ENCODE peak calls at places on chromosomes 5 and 9, in nine cellular contexts. One of them, this sample, is unnamed.

GRCh38 chr5:125113328-125113727 is 366.9 kb upstream of the ZNF608 start:
- DNase-seq in aorta: no peak
- DNase-seq in NAMALWA: peak; percentile 9
- DNase-seq in dorsolateral prefrontal cortex: no peak
- DNase-seq in NCI-H1436 treated with DMSO at 0.1 percent for 48 hours: no peak
- DNase-seq in OCI-M1: no peak
- DNase-seq in activated T-helper 9 cell treated with anti-CD3 and anti-CD28 coated beads, Interleukin-2, amount 50 U/mL, for 16 hours: no peak
- DNase-seq in mucosa of descending colon: no peak
- DNase-seq in NCI-H2171 treated with DMSO at 0.1 percent for 48 hours: no peak
- DNase-seq in this sample: no peak

GRCh38 chr9:6944093-6944551 is 186.3 kb downstream of the KDM4C start:
- DNase-seq in aorta: no peak
- DNase-seq in NAMALWA: no peak
- DNase-seq in dorsolateral prefrontal cortex: no peak
- DNase-seq in NCI-H1436 treated with DMSO at 0.1 percent for 48 hours: no peak
- DNase-seq in OCI-M1: peak; percentile 95
- DNase-seq in activated T-helper 9 cell treated with anti-CD3 and anti-CD28 coated beads, Interleukin-2, amount 50 U/mL, for 16 hours: no peak
- DNase-seq in mucosa of descending colon: no peak
- DNase-seq in NCI-H2171 treated with DMSO at 0.1 percent for 48 hours: peak; percentile 9
- DNase-seq in this sample: no peak

GRCh38 chr9:112421771-112422222 is 41.9 kb downstream of the HSDL2 start:
- DNase-seq in aorta: no peak
- DNase-seq in NAMALWA: no peak
- DNase-seq in dorsolateral prefrontal cortex: no peak
- DNase-seq in NCI-H1436 treated with DMSO at 0.1 percent for 48 hours: no peak
- DNase-seq in OCI-M1: peak; percentile 63
- DNase-seq in activated T-helper 9 cell treated with anti-CD3 and anti-CD28 coated beads, Interleukin-2, amount 50 U/mL, for 16 hours: no peak
- DNase-seq in mucosa of descending colon: no peak
- DNase-seq in NCI-H2171 treated with DMSO at 0.1 percent for 48 hours: no peak
- DNase-seq in this sample: no peak

GRCh38 chr9:18923167-18923566 is 109.8 kb downstream of the SAXO1 start:
- DNase-seq in aorta: no peak
- DNase-seq in NAMALWA: no peak
- DNase-seq in dorsolateral prefrontal cortex: no peak
- DNase-seq in NCI-H1436 treated with DMSO at 0.1 percent for 48 hours: no peak
- DNase-seq in OCI-M1: no peak
- DNase-seq in activated T-helper 9 cell treated with anti-CD3 and anti-CD28 coated beads, Interleukin-2, amount 50 U/mL, for 16 hours: no peak
- DNase-seq in mucosa of descending colon: no peak
- DNase-seq in NCI-H2171 treated with DMSO at 0.1 percent for 48 hours: no peak
- DNase-seq in this sample: no peak

GRCh38 chr5:54761213-54761701 is 224.1 kb downstream of the ESM1 start:
- DNase-seq in aorta: no peak
- DNase-seq in NAMALWA: no peak
- DNase-seq in dorsolateral prefrontal cortex: no peak
- DNase-seq in NCI-H1436 treated with DMSO at 0.1 percent for 48 hours: no peak
- DNase-seq in OCI-M1: no peak
- DNase-seq in activated T-helper 9 cell treated with anti-CD3 and anti-CD28 coated beads, Interleukin-2, amount 50 U/mL, for 16 hours: no peak
- DNase-seq in mucosa of descending colon: no peak
- DNase-seq in NCI-H2171 treated with DMSO at 0.1 percent for 48 hours: no peak
- DNase-seq in this sample: no peak

GRCh38 chr5:170496629-170497028 is 7.2 kb upstream of the KCNIP1 start:
- DNase-seq in aorta: no peak
- DNase-seq in NAMALWA: no peak
- DNase-seq in dorsolateral prefrontal cortex: no peak
- DNase-seq in NCI-H1436 treated with DMSO at 0.1 percent for 48 hours: no peak
- DNase-seq in OCI-M1: no peak
- DNase-seq in activated T-helper 9 cell treated with anti-CD3 and anti-CD28 coated beads, Interleukin-2, amount 50 U/mL, for 16 hours: no peak
- DNase-seq in mucosa of descending colon: no peak
- DNase-seq in NCI-H2171 treated with DMSO at 0.1 percent for 48 hours: no peak
- DNase-seq in this sample: no peak

GRCh38 chr9:16352791-16353401 is 517.6 kb downstream of the BNC2 start:
- DNase-seq in aorta: no peak
- DNase-seq in NAMALWA: no peak
- DNase-seq in dorsolateral prefrontal cortex: no peak
- DNase-seq in NCI-H1436 treated with DMSO at 0.1 percent for 48 hours: no peak
- DNase-seq in OCI-M1: no peak
- DNase-seq in activated T-helper 9 cell treated with anti-CD3 and anti-CD28 coated beads, Interleukin-2, amount 50 U/mL, for 16 hours: no peak
- DNase-seq in mucosa of descending colon: no peak
- DNase-seq in NCI-H2171 treated with DMSO at 0.1 percent for 48 hours: peak; percentile 1
- DNase-seq in this sample: no peak

GRCh38 chr9:14321517-14322125 is 7.7 kb upstream of the NFIB start:
- DNase-seq in aorta: no peak
- DNase-seq in NAMALWA: peak; percentile 40
- DNase-seq in dorsolateral prefrontal cortex: no peak
- DNase-seq in NCI-H1436 treated with DMSO at 0.1 percent for 48 hours: no peak
- DNase-seq in OCI-M1: no peak
- DNase-seq in activated T-helper 9 cell treated with anti-CD3 and anti-CD28 coated beads, Interleukin-2, amount 50 U/mL, for 16 hours: no peak
- DNase-seq in mucosa of descending colon: no peak
- DNase-seq in NCI-H2171 treated with DMSO at 0.1 percent for 48 hours: peak; percentile 57
- DNase-seq in this sample: no peak

GRCh38 chr9:71704806-71705205 is 63.5 kb downstream of the CEMIP2 start:
- DNase-seq in aorta: no peak
- DNase-seq in NAMALWA: no peak
- DNase-seq in dorsolateral prefrontal cortex: no peak
- DNase-seq in NCI-H1436 treated with DMSO at 0.1 percent for 48 hours: no peak
- DNase-seq in OCI-M1: no peak
- DNase-seq in activated T-helper 9 cell treated with anti-CD3 and anti-CD28 coated beads, Interleukin-2, amount 50 U/mL, for 16 hours: no peak
- DNase-seq in mucosa of descending colon: no peak
- DNase-seq in NCI-H2171 treated with DMSO at 0.1 percent for 48 hours: no peak
- DNase-seq in this sample: no peak

GRCh38 chr5:178292826-178293205 is 60.2 kb upstream of the PHYKPL start:
- DNase-seq in aorta: peak; percentile 12
- DNase-seq in NAMALWA: no peak
- DNase-seq in dorsolateral prefrontal cortex: no peak
- DNase-seq in NCI-H1436 treated with DMSO at 0.1 percent for 48 hours: no peak
- DNase-seq in OCI-M1: no peak
- DNase-seq in activated T-helper 9 cell treated with anti-CD3 and anti-CD28 coated beads, Interleukin-2, amount 50 U/mL, for 16 hours: no peak
- DNase-seq in mucosa of descending colon: no peak
- DNase-seq in NCI-H2171 treated with DMSO at 0.1 percent for 48 hours: no peak
- DNase-seq in this sample: no peak

GRCh38 chr5:17217421-17218352 is at the start of gene BASP1:
- DNase-seq in aorta: peak; percentile 92
- DNase-seq in NAMALWA: peak; percentile 33
- DNase-seq in dorsolateral prefrontal cortex: no peak
- DNase-seq in NCI-H1436 treated with DMSO at 0.1 percent for 48 hours: no peak
- DNase-seq in OCI-M1: peak; percentile 22
- DNase-seq in activated T-helper 9 cell treated with anti-CD3 and anti-CD28 coated beads, Interleukin-2, amount 50 U/mL, for 16 hours: no peak
- DNase-seq in mucosa of descending colon: peak; percentile 87
- DNase-seq in NCI-H2171 treated with DMSO at 0.1 percent for 48 hours: peak; percentile 83
- DNase-seq in this sample: no peak

GRCh38 chr5:80565330-80565729 is 4.8 kb downstream of the ANKRD34B start:
- DNase-seq in aorta: no peak
- DNase-seq in NAMALWA: no peak
- DNase-seq in dorsolateral prefrontal cortex: no peak
- DNase-seq in NCI-H1436 treated with DMSO at 0.1 percent for 48 hours: no peak
- DNase-seq in OCI-M1: no peak
- DNase-seq in activated T-helper 9 cell treated with anti-CD3 and anti-CD28 coated beads, Interleukin-2, amount 50 U/mL, for 16 hours: no peak
- DNase-seq in mucosa of descending colon: no peak
- DNase-seq in NCI-H2171 treated with DMSO at 0.1 percent for 48 hours: no peak
- DNase-seq in this sample: no peak

GRCh38 chr5:169181785-169182184 is 119.2 kb downstream of the SLIT3 start:
- DNase-seq in aorta: no peak
- DNase-seq in NAMALWA: no peak
- DNase-seq in dorsolateral prefrontal cortex: no peak
- DNase-seq in NCI-H1436 treated with DMSO at 0.1 percent for 48 hours: no peak
- DNase-seq in OCI-M1: no peak
- DNase-seq in activated T-helper 9 cell treated with anti-CD3 and anti-CD28 coated beads, Interleukin-2, amount 50 U/mL, for 16 hours: no peak
- DNase-seq in mucosa of descending colon: no peak
- DNase-seq in NCI-H2171 treated with DMSO at 0.1 percent for 48 hours: no peak
- DNase-seq in this sample: no peak

GRCh38 chr5:139543423-139543991 is 17.6 kb upstream of the UBE2D2 start:
- DNase-seq in aorta: peak; percentile 84
- DNase-seq in NAMALWA: peak; percentile 84
- DNase-seq in dorsolateral prefrontal cortex: peak; percentile 51
- DNase-seq in NCI-H1436 treated with DMSO at 0.1 percent for 48 hours: no peak
- DNase-seq in OCI-M1: no peak
- DNase-seq in activated T-helper 9 cell treated with anti-CD3 and anti-CD28 coated beads, Interleukin-2, amount 50 U/mL, for 16 hours: peak; percentile 8
- DNase-seq in mucosa of descending colon: peak; percentile 87
- DNase-seq in NCI-H2171 treated with DMSO at 0.1 percent for 48 hours: no peak
- DNase-seq in this sample: no peak

GRCh38 chr9:83472764-83473163 is 65.4 kb downstream of the FRMD3 start:
- DNase-seq in aorta: no peak
- DNase-seq in NAMALWA: no peak
- DNase-seq in dorsolateral prefrontal cortex: no peak
- DNase-seq in NCI-H1436 treated with DMSO at 0.1 percent for 48 hours: no peak
- DNase-seq in OCI-M1: peak; percentile 17
- DNase-seq in activated T-helper 9 cell treated with anti-CD3 and anti-CD28 coated beads, Interleukin-2, amount 50 U/mL, for 16 hours: no peak
- DNase-seq in mucosa of descending colon: no peak
- DNase-seq in NCI-H2171 treated with DMSO at 0.1 percent for 48 hours: no peak
- DNase-seq in this sample: no peak

GRCh38 chr9:113313276-113313675 is 10.1 kb upstream of the RNF183 start:
- DNase-seq in aorta: no peak
- DNase-seq in NAMALWA: no peak
- DNase-seq in dorsolateral prefrontal cortex: no peak
- DNase-seq in NCI-H1436 treated with DMSO at 0.1 percent for 48 hours: no peak
- DNase-seq in OCI-M1: no peak
- DNase-seq in activated T-helper 9 cell treated with anti-CD3 and anti-CD28 coated beads, Interleukin-2, amount 50 U/mL, for 16 hours: no peak
- DNase-seq in mucosa of descending colon: no peak
- DNase-seq in NCI-H2171 treated with DMSO at 0.1 percent for 48 hours: no peak
- DNase-seq in this sample: no peak

GRCh38 chr9:98326402-98327248 is 71.2 kb upstream of the TBC1D2 start:
- DNase-seq in aorta: no peak
- DNase-seq in NAMALWA: peak; percentile 74
- DNase-seq in dorsolateral prefrontal cortex: no peak
- DNase-seq in NCI-H1436 treated with DMSO at 0.1 percent for 48 hours: no peak
- DNase-seq in OCI-M1: peak; percentile 57
- DNase-seq in activated T-helper 9 cell treated with anti-CD3 and anti-CD28 coated beads, Interleukin-2, amount 50 U/mL, for 16 hours: no peak
- DNase-seq in mucosa of descending colon: no peak
- DNase-seq in NCI-H2171 treated with DMSO at 0.1 percent for 48 hours: peak; percentile 87
- DNase-seq in this sample: no peak

GRCh38 chr5:98705841-98706240 is 67.6 kb upstream of the RGMB start:
- DNase-seq in aorta: no peak
- DNase-seq in NAMALWA: no peak
- DNase-seq in dorsolateral prefrontal cortex: no peak
- DNase-seq in NCI-H1436 treated with DMSO at 0.1 percent for 48 hours: no peak
- DNase-seq in OCI-M1: no peak
- DNase-seq in activated T-helper 9 cell treated with anti-CD3 and anti-CD28 coated beads, Interleukin-2, amount 50 U/mL, for 16 hours: no peak
- DNase-seq in mucosa of descending colon: no peak
- DNase-seq in NCI-H2171 treated with DMSO at 0.1 percent for 48 hours: no peak
- DNase-seq in this sample: no peak

GRCh38 chr9:103804077-103804735 is 289.9 kb upstream of the SMC2 start:
- DNase-seq in aorta: no peak
- DNase-seq in NAMALWA: no peak
- DNase-seq in dorsolateral prefrontal cortex: no peak
- DNase-seq in NCI-H1436 treated with DMSO at 0.1 percent for 48 hours: no peak
- DNase-seq in OCI-M1: no peak
- DNase-seq in activated T-helper 9 cell treated with anti-CD3 and anti-CD28 coated beads, Interleukin-2, amount 50 U/mL, for 16 hours: no peak
- DNase-seq in mucosa of descending colon: no peak
- DNase-seq in NCI-H2171 treated with DMSO at 0.1 percent for 48 hours: no peak
- DNase-seq in this sample: no peak

This sample was measured in NCI-H187.